ENCODE peak calls at places on chromosomes 2 and 18, in ten cellular contexts. I is lower lobe of right lung, E is esophagus squamous epithelium, Y is body of pancreas, X is heart right ventricle, D is tibial artery, P is aorta, A is left ventricle myocardium inferior, H is GM23248, Q is suprapubic skin. K is an unnamed sample.

GRCh38 chr2:53740170-53740569 is 27.4 kb upstream of the CHAC2 start:
- DNase-seq in E (no peak), Q (no peak), X (no peak), P (no peak), A (no peak), H (peak; percentile 49), I (no peak), Y (no peak), D (no peak), K (no peak)

GRCh38 chr2:33859791-33860461 is 260.8 kb upstream of the FAM98A start:
- DNase-seq in E (no peak), Q (no peak), H (no peak), Y (no peak), D (no peak), I (no peak), A (no peak), P (no peak), X (no peak), K (peak; percentile 10)

GRCh38 chr2:14530506-14530905 is 102.0 kb upstream of the LRATD1 start:
- DNase-seq in I (no peak), E (no peak), Y (no peak), H (peak; percentile 75), A (no peak), D (no peak), Q (no peak), X (no peak), P (no peak), K (no peak)

GRCh38 chr18:29874519-29875098 is 1167.9 kb downstream of the DSC3 start:
- DNase-seq in A (no peak), I (no peak), P (no peak), E (no peak), D (no peak), Q (no peak), Y (no peak), X (no peak), H (peak; percentile 46), K (no peak)

GRCh38 chr2:222569826-222570225 is 86.1 kb downstream of the FARSB start:
- DNase-seq in A (no peak), E (no peak), H (peak; percentile 55), P (no peak), D (no peak), I (no peak), X (no peak), Y (no peak), Q (no peak), K (no peak)

GRCh38 chr2:41475959-41476358 is 571.9 kb upstream of the PKDCC start:
- DNase-seq in A (no peak), D (no peak), H (no peak), X (no peak), P (no peak), E (no peak), Q (no peak), I (no peak), Y (no peak), K (no peak)

GRCh38 chr2:205052781-205053180 is 507.5 kb downstream of the PARD3B start:
- DNase-seq in D (no peak), Y (no peak), I (no peak), A (no peak), Q (no peak), X (no peak), E (no peak), H (no peak), P (no peak), K (no peak)

GRCh38 chr2:8926356-8926755 is 77.1 kb downstream of the MBOAT2 start:
- DNase-seq in H (no peak), X (no peak), I (no peak), D (no peak), P (no peak), Y (no peak), A (no peak), Q (no peak), E (no peak), K (no peak)

GRCh38 chr18:56374005-56374655 is 264.3 kb downstream of the TXNL1 start:
- DNase-seq in Y (no peak), I (no peak), A (no peak), H (peak; percentile 29), X (no peak), E (no peak), Q (no peak), D (no peak), P (no peak), K (no peak)

GRCh38 chr2:71700041-71700879 is 246.9 kb downstream of the DYSF start:
- DNase-seq in A (no peak), H (no peak), E (no peak), X (no peak), I (no peak), Q (peak; percentile 63), P (peak; percentile 67), D (peak; percentile 62), Y (no peak), K (no peak)

GRCh38 chr2:70035344-70035844 is 51.9 kb upstream of the PCBP1 start:
- DNase-seq in X (no peak), H (peak; percentile 24), P (no peak), I (no peak), Q (no peak), D (no peak), E (no peak), Y (no peak), A (no peak), K (peak; percentile 3)

GRCh38 chr2:114076961-114077360 is 187.1 kb downstream of the ACTR3 start:
- DNase-seq in Q (no peak), H (no peak), I (no peak), D (no peak), A (no peak), X (no peak), E (no peak), Y (no peak), P (no peak), K (no peak)

GRCh38 chr18:9297007-9297393 is 37.6 kb upstream of the TWSG1 start:
- DNase-seq in Q (no peak), I (no peak), E (no peak), X (no peak), H (no peak), P (no peak), A (no peak), Y (no peak), D (no peak), K (no peak)

GRCh38 chr2:181140414-181140813 is 160.0 kb downstream of the UBE2E3 start:
- DNase-seq in P (no peak), I (no peak), Q (no peak), H (peak; percentile 76), Y (no peak), A (no peak), D (peak; percentile 62), X (no peak), E (no peak), K (peak; percentile 73)

GRCh38 chr2:158659483-158659882 is 135.6 kb upstream of the DAPL1 start:
- DNase-seq in Y (no peak), H (no peak), D (no peak), E (no peak), A (no peak), X (no peak), I (no peak), Q (no peak), P (no peak), K (no peak)

GRCh38 chr2:237720962-237721361 is 77.6 kb upstream of the RBM44 start:
- DNase-seq in D (no peak), A (no peak), Q (no peak), X (no peak), H (peak; percentile 43), E (no peak), P (no peak), Y (no peak), I (no peak), K (no peak)

GRCh38 chr2:237722616-237723015 is 76.0 kb upstream of the RBM44 start:
- DNase-seq in Y (no peak), P (no peak), A (no peak), Q (peak; percentile 69), X (no peak), E (no peak), H (no peak), I (no peak), D (no peak), K (no peak)

GRCh38 chr2:237721828-237722227 is 76.8 kb upstream of the RBM44 start:
- DNase-seq in Q (peak; percentile 60), Y (no peak), A (no peak), P (no peak), D (peak; percentile 45), X (no peak), I (no peak), H (no peak), E (no peak), K (no peak)

GRCh38 chr2:237718277-237718634 is 80.3 kb upstream of the RBM44 start:
- DNase-seq in Q (peak; percentile 56), H (no peak), P (no peak), X (no peak), Y (no peak), A (no peak), D (no peak), E (no peak), I (no peak), K (no peak)

GRCh38 chr2:237720444-237720843 is 78.1 kb upstream of the RBM44 start:
- DNase-seq in D (no peak), P (no peak), A (no peak), Q (peak; percentile 43), X (no peak), Y (no peak), H (no peak), E (no peak), I (no peak), K (no peak)
- H3K36me3 ChIP-seq in D (peaks cover 12% of the 10 kb centered on the region), P (no peaks in the 10 kb centered on the region), A (no peaks in the 10 kb centered on the region), Q (peaks cover 5% of the 10 kb centered on the region), X (peaks cover 29% of the 10 kb centered on the region), Y (no peaks in the 10 kb centered on the region), H (peaks cover 11% of the 10 kb centered on the region), E (no peaks in the 10 kb centered on the region), I (peaks cover 24% of the 10 kb centered on the region), K (peaks cover 44% of the 10 kb centered on the region)

DNA sequence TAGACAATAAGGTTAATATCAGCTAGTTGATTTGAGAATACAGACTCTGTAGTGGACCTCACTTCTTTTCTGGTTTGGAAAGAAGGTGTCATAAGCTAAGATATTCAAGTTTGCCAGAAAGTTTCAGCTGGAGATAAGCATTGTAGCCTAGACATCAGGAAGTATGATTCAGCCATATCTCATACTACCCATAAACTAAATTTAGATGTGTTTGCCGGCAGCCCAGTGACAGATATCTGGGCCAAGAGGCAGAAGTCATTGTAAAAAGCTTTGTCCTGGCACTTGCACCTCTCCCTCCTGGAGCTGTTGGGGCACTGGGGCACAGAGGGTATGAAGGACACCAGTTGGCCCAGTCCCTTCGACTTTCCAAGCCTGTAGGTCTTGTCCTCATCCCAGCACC is 128.0 kb downstream of the EPHA4 start:
- DNase-seq in D (no peak), E (no peak), H (peak; percentile 88), A (peak; percentile 19), X (peak; percentile 24), I (no peak), Y (no peak), P (no peak), Q (no peak), K (peak; percentile 49)
- H3K4me3 ChIP-seq in D (no peak overlapping the region), E (no peak overlapping the region), H (no peak overlapping the region), A (no peak overlapping the region), X (no peak overlapping the region), I (no peak overlapping the region), Y (no peak overlapping the region), P (no peak overlapping the region), Q (no peak overlapping the region), K (no peak overlapping the region)

GRCh38 chr18:79781331-79781941 is 16.3 kb upstream of the KCNG2 start:
- DNase-seq in Q (peak; percentile 71), X (no peak), A (no peak), P (peak; percentile 74), D (peak; percentile 57), H (no peak), I (no peak), E (no peak), Y (no peak), K (no peak)
- H3K27me3 ChIP-seq in Q (peaks cover 70% of the 10 kb centered on the region), X (peaks cover 62% of the 10 kb centered on the region), A (peaks cover 76% of the 10 kb centered on the region), P (no peaks in the 10 kb centered on the region), D (no peaks in the 10 kb centered on the region), H (peaks cover 10% of the 10 kb centered on the region), I (peaks cover 31% of the 10 kb centered on the region), E (no peaks in the 10 kb centered on the region), Y (no peaks in the 10 kb centered on the region), K (peaks cover 21% of the 10 kb centered on the region)

GRCh38 chr18:79916128-79916494 is 35.3 kb downstream of the SLC66A2 start:
- DNase-seq in Y (no peak), P (peak; percentile 27), D (no peak), E (no peak), I (no peak), H (no peak), Q (no peak), A (no peak), X (no peak), K (no peak)
- H3K36me3 ChIP-seq in Y (no peaks in the 10 kb centered on the region), P (no peaks in the 10 kb centered on the region), D (peaks cover 71% of the 10 kb centered on the region), E (peaks cover 13% of the 10 kb centered on the region), I (peaks cover 45% of the 10 kb centered on the region), H (no peaks in the 10 kb centered on the region), Q (peaks cover 60% of the 10 kb centered on the region), A (peaks cover 51% of the 10 kb centered on the region), X (peaks cover 32% of the 10 kb centered on the region), K (peaks cover 10% of the 10 kb centered on the region)

K was measured in MG63.